ENCODE peak calls at places on chromosome 22, in ten cellular contexts. Y is tibial nerve; J is RCC 7860; E is brain microvascular endothelial cell; D is stimulated activated CD4-positive, alpha-beta T cell treated with anti-CD3 and anti-CD28 coated beads, Interleukin-12 subunit alpha, Interleukin-12 subunit beta, amount 100 ng/mL, for 4 hours; H is AG09319; S is stimulated activated CD8-positive, alpha-beta memory T cell treated with anti-CD3 and anti-CD28 coated beads, Interleukin-15, amount 100 ng/mL, for 1 hour; K is naive thymus-derived CD4-positive, alpha-beta T cell; B is PC-9; U is EL. P is an unnamed sample.

GRCh38 chr22:49569286-49570031 is 258.2 kb downstream of the BRD1 start:
- DNase-seq in H (no peak), U (no peak), S (no peak), J (no peak), Y (no peak), B (no peak), K (no peak), E (no peak), D (no peak), P (no peak)

GRCh38 chr22:37967637-37968451 is 14.3 kb downstream of the POLR2F start:
- DNase-seq in Y (no peak), S (no peak), E (no peak), H (no peak), K (no peak), D (no peak), U (no peak), B (no peak), J (no peak), P (peak; percentile 66)

GRCh38 chr22:45948081-45948648 is 28.8 kb downstream of the WNT7B start:
- DNase-seq in J (no peak), E (no peak), K (no peak), U (no peak), B (no peak), D (no peak), S (no peak), H (no peak), Y (no peak), P (no peak)

GRCh38 chr22:17120711-17121234 is 387 bp downstream of the TMEM121B start:
- DNase-seq in S (no peak), J (no peak), Y (no peak), U (peak; percentile 16), D (peak; percentile 39), B (no peak), H (no peak), E (no peak), K (no peak), P (no peak)

GRCh38 chr22:48721394-48721666 is 1106.3 kb downstream of the BRD1 start:
- DNase-seq in K (no peak), S (no peak), U (no peak), H (no peak), J (no peak), E (no peak), D (no peak), B (no peak), Y (no peak), P (no peak)

GRCh38 chr22:48797731-48798130 is 1029.9 kb downstream of the BRD1 start:
- DNase-seq in U (no peak), E (no peak), S (no peak), K (no peak), H (no peak), D (no peak), Y (no peak), J (no peak), B (no peak), P (no peak)

GRCh38 chr22:23240639-23241389 is 60.5 kb downstream of the BCR start:
- DNase-seq in J (no peak), E (no peak), K (no peak), U (no peak), D (peak; percentile 26), S (no peak), H (no peak), B (no peak), Y (no peak), P (no peak)

GRCh38 chr22:38863531-38864131 is 8.4 kb downstream of the CBX6 start:
- DNase-seq in J (no peak), B (no peak), H (no peak), S (no peak), D (no peak), E (no peak), Y (no peak), U (no peak), K (no peak), P (no peak)

GRCh38 chr22:44375451-44375850 is 62.7 kb upstream of the SHISAL1 start:
- DNase-seq in B (no peak), J (no peak), D (no peak), H (no peak), S (no peak), Y (no peak), K (no peak), E (no peak), U (no peak), P (no peak)

GRCh38 chr22:40965936-40966557 is 14.9 kb downstream of the RBX1 start:
- DNase-seq in E (no peak), K (no peak), J (no peak), S (no peak), B (no peak), D (no peak), U (no peak), H (no peak), Y (no peak), P (peak; percentile 9)

GRCh38 chr22:31692186-31692886 is 30.3 kb upstream of the PISD start:
- DNase-seq in S (no peak), D (no peak), U (peak; percentile 64), H (no peak), K (no peak), Y (no peak), J (no peak), E (peak; percentile 53), B (no peak), P (no peak)

GRCh38 chr22:48394787-48395620 is 1432.7 kb downstream of the BRD1 start:
- DNase-seq in K (no peak), U (no peak), B (no peak), D (no peak), H (no peak), J (no peak), E (no peak), Y (no peak), S (no peak), P (no peak)

GRCh38 chr22:17239156-17239701 is 20.0 kb upstream of the ADA2 start:
- DNase-seq in B (no peak), J (no peak), U (no peak), K (no peak), E (no peak), Y (no peak), H (no peak), S (no peak), D (no peak), P (no peak)

GRCh38 chr22:17706451-17706900 is 67.8 kb downstream of the BID start:
- DNase-seq in D (peak; percentile 13), J (peak; percentile 90), U (peak; percentile 95), E (peak; percentile 95), K (no peak), H (peak; percentile 83), S (no peak), B (peak; percentile 59), Y (peak; percentile 61), P (peak; percentile 81)

GRCh38 chr22:36569999-36570398 is 41.0 kb upstream of the EIF3D start:
- DNase-seq in S (no peak), U (peak; percentile 50), H (no peak), B (no peak), E (peak; percentile 44), J (no peak), Y (no peak), D (no peak), K (no peak), P (no peak)

GRCh38 chr22:29912141-29912540 is 29.2 kb downstream of the MTMR3 start:
- DNase-seq in S (no peak), Y (no peak), B (no peak), U (no peak), K (no peak), D (no peak), E (no peak), J (no peak), H (no peak), P (no peak)

P was measured in globus pallidus.